ENCODE peak calls at places on chromosomes 3 and 15, in five cellular contexts. T is GM12878, Y is upper lobe of left lung, X is HepG2, J is K562. C is an unnamed sample. For H3K36me3, the result is how much of the 10 kb centered on the place peaks cover.

GRCh38 chr3:188516515-188516914 is 362.6 kb downstream of the LPP start:
- ATAC-seq in J (no peak), T (no peak), X (no peak), Y (no peak), C (no peak)

GRCh38 chr3:169387751-169388696 is 275.5 kb downstream of the MECOM start:
- ATAC-seq in J (no peak), T (no peak), X (peak), Y (peak), C (peak)

GRCh38 chr3:113436794-113437193 is 4.5 kb downstream of the CFAP44 start:
- ATAC-seq in J (no peak), X (no peak), Y (no peak), T (peak), C (no peak)

GRCh38 chr3:172982731-172983364 is 158.2 kb downstream of the SPATA16 start:
- ATAC-seq in X (no peak), T (peak), Y (no peak), J (peak), C (no peak)

GRCh38 chr15:85673326-85673725 is 121.4 kb downstream of the KLHL25 start:
- ATAC-seq in Y (no peak), T (no peak), X (no peak), J (no peak), C (no peak)

GRCh38 chr15:60315878-60316277 is 81.9 kb downstream of the ANXA2 start:
- ATAC-seq in Y (no peak), J (no peak), X (no peak), T (no peak), C (no peak)

GRCh38 chr3:128889139-128889894 is 9.9 kb downstream of the ACAD9 start:
- ATAC-seq in X (no peak), Y (no peak), J (no peak), T (no peak), C (no peak)

GRCh38 chr3:193704431-193704830 is 111.4 kb downstream of the OPA1 start:
- ATAC-seq in Y (no peak), X (peak), T (no peak), J (peak), C (no peak)

GRCh38 chr3:122555275-122556071 is 8.6 kb downstream of the PARP9 start:
- ATAC-seq in X (no peak), Y (peak), T (no peak), J (no peak), C (no peak)

GRCh38 chr15:76718863-76719262 is 186.3 kb downstream of the SCAPER start:
- ATAC-seq in Y (no peak), T (no peak), X (no peak), J (no peak), C (no peak)

GRCh38 chr15:68610825-68611224 is 32.0 kb downstream of the CORO2B start:
- ATAC-seq in T (no peak), Y (no peak), J (no peak), X (no peak), C (no peak)

GRCh38 chr15:74129411-74130088 is 836 bp upstream of the ISLR2 start:
- ATAC-seq in X (no peak), J (no peak), Y (no peak), T (no peak), C (no peak)

GRCh38 chr3:193621127-193621526 is 28.1 kb downstream of the OPA1 start:
- ATAC-seq in T (peak), Y (no peak), J (no peak), X (no peak), C (no peak)

GRCh38 chr3:45398167-45398566 is 9.8 kb downstream of the LARS2 start:
- ATAC-seq in X (no peak), T (no peak), Y (no peak), J (no peak), C (no peak)

GRCh38 chr3:142930510-142930909 is 33.0 kb downstream of the PAQR9 start:
- ATAC-seq in Y (no peak), J (peak), X (peak), T (no peak), C (no peak)

GRCh38 chr3:171343688-171344087 is 116.5 kb downstream of the TNIK start:
- ATAC-seq in Y (no peak), T (no peak), X (no peak), J (no peak), C (no peak)

GRCh38 chr15:101137312-101137940 is 114.4 kb downstream of the CHSY1 start:
- ATAC-seq in J (peak), T (no peak), X (no peak), Y (peak), C (no peak)

GRCh38 chr3:70771426-70772147 is 459.1 kb upstream of the MDFIC2 start:
- ATAC-seq in J (no peak), Y (no peak), T (peak), X (no peak), C (no peak)

GRCh38 chr3:66381621-66382020 is 119.2 kb downstream of the LRIG1 start:
- ATAC-seq in X (no peak), J (no peak), T (no peak), Y (no peak), C (peak)

GRCh38 chr15:99087405-99087943 is 17.4 kb upstream of the SYNM start:
- ATAC-seq in X (no peak), Y (no peak), J (no peak), T (no peak), C (no peak)

GRCh38 chr15:81118361-81118760 is 15.7 kb upstream of the CFAP161 start:
- ATAC-seq in X (no peak), T (no peak), J (no peak), Y (no peak), C (no peak)

GRCh38 chr3:110165344-110165743 is 828.0 kb upstream of the DPPA4 start:
- ATAC-seq in X (no peak), J (no peak), T (no peak), Y (no peak), C (no peak)

GRCh38 chr15:62625421-62626033 is 417.0 kb upstream of the TPM1 start:
- ATAC-seq in Y (no peak), T (no peak), J (no peak), X (no peak), C (peak)

GRCh38 chr15:89654847-89655805 is at the start of gene KIF7:
- ATAC-seq in Y (peak), X (peak), J (peak), T (peak), C (peak)

GRCh38 chr3:162489853-162490252 is 993.2 kb downstream of the OTOL1 start:
- ATAC-seq in J (no peak), T (no peak), Y (no peak), X (no peak), C (no peak)

GRCh38 chr3:25775936-25776335 is 7.3 kb downstream of the NGLY1 start:
- ATAC-seq in J (no peak), Y (no peak), X (no peak), T (peak), C (no peak)

GRCh38 chr3:128011140-128011539 is 41.1 kb upstream of the SEC61A1 start:
- ATAC-seq in T (peak), Y (peak), J (peak), X (peak), C (no peak)

GRCh38 chr3:45434996-45435395 is 46.6 kb downstream of the LARS2 start:
- ATAC-seq in J (no peak), Y (no peak), T (no peak), X (no peak), C (no peak)

GRCh38 chr15:36066757-36067156 is 512.7 kb upstream of the CDIN1 start:
- ATAC-seq in X (peak), J (peak), T (no peak), Y (no peak), C (no peak)

GRCh38 chr3:148450819-148451218 is 246.9 kb upstream of the AGTR1 start:
- ATAC-seq in Y (no peak), T (peak), X (peak), J (no peak), C (no peak)

GRCh38 chr3:24683511-24684384 is 189.1 kb upstream of the THRB start:
- ATAC-seq in J (peak), T (no peak), X (peak), Y (peak), C (peak)

GRCh38 chr15:64246364-64247189 is 83.8 kb upstream of the PPIB start:
- ATAC-seq in J (peak), T (peak), Y (peak), X (no peak), C (no peak)

GRCh38 chr3:128236667-128237066 is 83.4 kb downstream of the EEFSEC start:
- ATAC-seq in X (peak), T (no peak), J (no peak), Y (no peak), C (no peak)

GRCh38 chr15:93488157-93488803 is 399.3 kb upstream of the RGMA start:
- ATAC-seq in J (no peak), X (no peak), Y (no peak), T (no peak), C (no peak)

GRCh38 chr3:193897791-193898190 is 238.2 kb upstream of the HES1 start:
- ATAC-seq in X (no peak), J (peak), Y (no peak), T (no peak), C (no peak)

GRCh38 chr3:14678015-14678503 is 3.1 kb downstream of the C3orf20 start:
- ATAC-seq in J (no peak), T (peak), X (peak), Y (no peak), C (no peak)

GRCh38 chr3:120506828-120507774 is 56.3 kb upstream of the FSTL1 start:
- ATAC-seq in Y (peak), X (peak), J (no peak), T (peak), C (peak)

GRCh38 chr15:73051402-73051810 is 857 bp upstream of the NEO1 start:
- ATAC-seq in J (peak), T (no peak), Y (peak), X (peak), C (peak)

DNA sequence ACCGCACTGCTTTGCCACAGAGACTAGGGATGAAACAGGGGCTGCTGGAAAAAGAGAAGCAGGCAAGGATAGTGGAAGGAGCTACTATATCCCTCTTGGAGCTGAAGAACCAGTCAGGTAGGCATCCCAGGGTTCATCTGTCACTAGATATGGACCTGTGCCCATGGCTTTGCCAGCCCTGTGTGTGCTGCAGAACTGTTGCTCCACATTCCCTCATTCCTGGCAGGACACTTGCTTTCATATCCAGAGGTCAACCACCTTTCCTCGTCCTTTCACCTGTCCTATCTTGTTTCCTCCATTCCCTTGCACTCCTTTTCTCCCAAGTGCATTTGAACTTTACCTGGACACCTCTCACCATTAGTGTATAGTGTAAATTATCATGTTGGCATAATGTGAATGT is 12.0 kb downstream of the SNRK start:
- ATAC-seq in X (no peak), J (no peak), T (no peak), Y (no peak), C (no peak)
- H3K27ac ChIP-seq in X (no peak), J (no peak), T (no peak), Y (no peak), C (no peak)

GRCh38 chr15:90760661-90761232 is 43.6 kb downstream of the BLM start:
- ATAC-seq in X (no peak), J (no peak), Y (no peak), T (no peak), C (no peak)
- TF ChIP-seq EP300 in X (no peak), J (no peak), Y (no peak), T (no peak), C (no peak)

GRCh38 chr3:32891365-32891764 is 60.1 kb upstream of the CCR4 start:
- ATAC-seq in X (no peak), T (no peak), Y (no peak), J (no peak), C (no peak)
- H3K36me3 ChIP-seq in X (under half), T (under half), Y (under half), J (under half), C (under half)

DNA sequence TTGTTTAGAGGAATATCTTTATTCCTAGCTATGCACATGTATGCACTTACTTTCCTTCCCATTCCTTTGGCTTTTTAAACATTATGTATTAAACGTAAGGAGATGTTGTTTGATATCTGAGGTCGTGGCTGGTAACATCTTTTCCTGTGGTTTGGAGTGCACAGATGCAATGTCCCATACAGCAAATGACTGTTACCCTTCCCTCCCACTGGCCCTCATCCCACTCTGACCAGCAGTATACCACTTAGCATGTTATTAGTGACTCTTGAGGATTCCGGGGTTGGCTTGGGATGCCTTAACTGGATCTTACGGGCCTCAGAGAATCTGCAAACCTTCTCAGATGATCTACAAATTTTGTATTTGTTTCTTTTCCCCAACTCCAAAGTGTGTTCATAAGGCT is 34.5 kb downstream of the TGFBR2 start:
- ATAC-seq in T (no peak), J (no peak), X (peak), Y (no peak), C (no peak)
- H3K27ac ChIP-seq in T (no peak), J (no peak), X (no peak), Y (no peak), C (peak)

DNA sequence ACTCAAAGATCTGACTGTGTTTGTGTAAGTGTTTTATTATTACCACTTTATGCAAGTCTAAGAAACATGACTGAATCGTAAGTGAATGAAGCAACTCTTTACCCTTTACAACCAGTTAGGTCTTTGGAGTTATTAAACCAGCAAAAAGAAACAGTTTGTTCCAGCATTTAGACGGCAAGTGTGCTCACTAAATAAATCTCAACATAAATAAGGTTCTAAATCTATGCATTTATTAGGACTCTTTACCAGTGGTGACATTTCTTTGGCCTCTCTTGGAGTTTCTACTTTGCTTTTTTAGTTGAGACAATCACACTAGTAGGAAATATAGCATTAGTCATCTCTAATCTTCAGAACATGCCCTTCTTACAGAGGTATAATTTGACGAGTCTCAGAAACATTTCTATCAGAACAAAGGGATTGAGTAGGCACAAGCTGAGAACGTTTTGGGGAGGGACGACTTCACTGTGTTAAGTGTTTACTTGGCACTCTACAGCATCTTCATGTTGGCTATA is 739.9 kb upstream of the NR2F2 start:
- ATAC-seq in X (no peak), T (peak), Y (no peak), J (no peak), C (no peak)
- TF ChIP-seq EP300 in X (no peak), T (no peak), Y (no peak), J (no peak), C (no peak)

DNA sequence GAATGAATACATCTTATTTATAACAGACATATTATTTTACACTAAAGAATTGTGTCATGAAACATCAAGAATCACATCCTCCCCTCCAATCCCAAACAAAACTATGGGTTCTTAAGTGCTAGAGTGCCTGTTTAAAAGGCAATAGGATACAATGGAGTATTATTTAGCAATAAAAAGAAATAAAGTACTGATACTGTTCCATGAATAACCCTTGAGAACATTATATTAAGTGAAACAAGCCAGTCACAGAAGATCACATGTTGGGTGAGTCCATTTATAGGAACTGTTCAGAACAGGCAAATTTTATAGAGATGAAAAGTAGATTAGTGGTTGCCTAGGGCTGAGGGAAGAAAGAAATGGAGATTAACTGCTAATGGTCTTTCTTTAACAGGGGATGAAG is 86.5 kb downstream of the ANKRD28 start:
- ATAC-seq in J (no peak), T (no peak), Y (no peak), X (no peak), C (no peak)
- H3K36me3 ChIP-seq in J (half or more), T (under half), Y (under half), X (under half), C (under half)

C was measured in gastroesophageal sphincter.